ENCODE peak calls at places on chromosomes 7 and 10, in ten cellular contexts. Q is fibroblast of pulmonary artery; I is neural crest cell; L is RWPE1; F is mucosa of descending colon; E is foreskin fibroblast; U is cardiac fibroblast; S is ascending aorta; M is CD4-positive, alpha-beta T cell; X is body of pancreas. T is an unnamed sample.

GRCh38 chr10:110708776-110709443 is 64.8 kb downstream of the RBM20 start:
- DNase-seq in Q (no peak), I (no peak), L (no peak), F (no peak), E (no peak), U (no peak), S (no peak), M (no peak), X (no peak), T (no peak)

GRCh38 chr7:112448376-112448775 is 1.9 kb upstream of the IFRD1 start:
- DNase-seq in Q (no peak), I (no peak), L (no peak), F (peak), E (no peak), U (no peak), S (no peak), M (no peak), X (no peak), T (no peak)

GRCh38 chr7:47482013-47482761 is 99.7 kb downstream of the TNS3 start:
- DNase-seq in Q (peak), I (no peak), L (peak), F (no peak), E (peak), U (peak), S (peak), M (no peak), X (peak), T (no peak)

GRCh38 chr7:105713488-105714465 is 132.5 kb upstream of the EFCAB10 start:
- DNase-seq in Q (peak), I (no peak), L (peak), F (no peak), E (peak), U (peak), S (no peak), M (no peak), X (no peak), T (no peak)

GRCh38 chr10:77544607-77545006 is 93.0 kb downstream of the KCNMA1 start:
- DNase-seq in Q (no peak), I (no peak), L (no peak), F (no peak), E (no peak), U (no peak), S (no peak), M (no peak), X (no peak), T (no peak)

GRCh38 chr7:71661671-71662224 is 529.8 kb downstream of the GALNT17 start:
- DNase-seq in Q (no peak), I (no peak), L (no peak), F (no peak), E (no peak), U (no peak), S (no peak), M (no peak), X (no peak), T (no peak)

GRCh38 chr10:86481761-86482160 is 39.8 kb downstream of the WAPL start:
- DNase-seq in Q (no peak), I (no peak), L (no peak), F (no peak), E (no peak), U (no peak), S (no peak), M (no peak), X (no peak), T (no peak)

GRCh38 chr7:8455426-8455825 is 22.0 kb downstream of the NXPH1 start:
- DNase-seq in Q (no peak), I (no peak), L (no peak), F (no peak), E (no peak), U (no peak), S (no peak), M (no peak), X (no peak), T (no peak)

GRCh38 chr10:106566871-106567270 is 597.6 kb downstream of the SORCS1 start:
- DNase-seq in Q (peak), I (no peak), L (no peak), F (no peak), E (no peak), U (peak), S (no peak), M (no peak), X (no peak), T (no peak)

GRCh38 chr7:101943306-101943705 is 125.9 kb downstream of the CUX1 start:
- DNase-seq in Q (no peak), I (no peak), L (no peak), F (no peak), E (no peak), U (no peak), S (no peak), M (no peak), X (no peak), T (no peak)

GRCh38 chr7:154794147-154794780 is 208.7 kb downstream of the PAXIP1 start:
- DNase-seq in Q (no peak), I (peak), L (no peak), F (peak), E (no peak), U (no peak), S (no peak), M (no peak), X (peak), T (no peak)

GRCh38 chr10:17445400-17445998 is 8.9 kb downstream of the ST8SIA6 start:
- DNase-seq in Q (no peak), I (no peak), L (no peak), F (peak), E (no peak), U (no peak), S (no peak), M (no peak), X (no peak), T (no peak)

GRCh38 chr10:132827861-132828539 is 42.1 kb upstream of the NKX6-2 start:
- DNase-seq in Q (no peak), I (no peak), L (no peak), F (no peak), E (no peak), U (no peak), S (no peak), M (no peak), X (no peak), T (no peak)

GRCh38 chr7:16989883-16990413 is 108.2 kb upstream of the AGR3 start:
- DNase-seq in Q (peak), I (peak), L (peak), F (peak), E (peak), U (peak), S (no peak), M (no peak), X (peak), T (no peak)

GRCh38 chr7:137873524-137873923 is 26.8 kb upstream of the DGKI start:
- DNase-seq in Q (peak), I (no peak), L (no peak), F (no peak), E (peak), U (peak), S (no peak), M (no peak), X (no peak), T (no peak)

GRCh38 chr7:90747521-90747920 is 151.4 kb downstream of the CDK14 start:
- DNase-seq in Q (no peak), I (no peak), L (no peak), F (no peak), E (no peak), U (no peak), S (no peak), M (no peak), X (no peak), T (no peak)

GRCh38 chr7:1225462-1226154 is 7.1 kb upstream of the UNCX start:
- DNase-seq in Q (peak), I (no peak), L (peak), F (peak), E (no peak), U (peak), S (no peak), M (peak), X (peak), T (no peak)

GRCh38 chr10:91034494-91035157 is 113.7 kb upstream of the ANKRD1 start:
- DNase-seq in Q (peak), I (no peak), L (peak), F (peak), E (peak), U (peak), S (no peak), M (no peak), X (peak), T (no peak)

GRCh38 chr10:6108631-6109443 is 20.0 kb downstream of the RBM17 start:
- DNase-seq in Q (peak), I (no peak), L (peak), F (peak), E (no peak), U (peak), S (no peak), M (peak), X (no peak), T (no peak)

GRCh38 chr10:77746313-77746712 is 108.7 kb upstream of the KCNMA1 start:
- DNase-seq in Q (peak), I (no peak), L (peak), F (no peak), E (peak), U (peak), S (no peak), M (no peak), X (no peak), T (no peak)

GRCh38 chr7:100171840-100172239 is 3.4 kb upstream of the GAL3ST4 start:
- DNase-seq in Q (no peak), I (no peak), L (no peak), F (no peak), E (no peak), U (no peak), S (no peak), M (no peak), X (no peak), T (peak)

GRCh38 chr7:17965600-17965999 is 25.3 kb upstream of the SNX13 start:
- DNase-seq in Q (peak), I (no peak), L (peak), F (no peak), E (peak), U (peak), S (no peak), M (no peak), X (no peak), T (no peak)

GRCh38 chr7:123231060-123232000 is 31.6 kb upstream of the SLC13A1 start:
- DNase-seq in Q (no peak), I (no peak), L (no peak), F (no peak), E (no peak), U (no peak), S (no peak), M (no peak), X (peak), T (no peak)

GRCh38 chr10:132544744-132545658 is 7.4 kb downstream of the INPP5A start:
- DNase-seq in Q (no peak), I (no peak), L (no peak), F (no peak), E (no peak), U (no peak), S (no peak), M (no peak), X (peak), T (peak)

GRCh38 chr7:65477326-65477725 is 103.7 kb downstream of the ZNF92 start:
- DNase-seq in Q (no peak), I (peak), L (peak), F (peak), E (no peak), U (peak), S (no peak), M (no peak), X (no peak), T (no peak)

GRCh38 chr10:124294811-124295770 is 123.6 kb downstream of the OAT start:
- DNase-seq in Q (no peak), I (no peak), L (peak), F (no peak), E (no peak), U (no peak), S (no peak), M (no peak), X (no peak), T (peak)

GRCh38 chr10:42950606-42951485 is 126.0 kb upstream of the RET start:
- DNase-seq in Q (no peak), I (no peak), L (no peak), F (no peak), E (no peak), U (no peak), S (no peak), M (no peak), X (no peak), T (peak)

GRCh38 chr7:107660381-107661080 is at the start of gene SLC26A4:
- DNase-seq in Q (no peak), I (no peak), L (no peak), F (peak), E (no peak), U (no peak), S (no peak), M (no peak), X (peak), T (no peak)

GRCh38 chr7:23759556-23760391 is 49.8 kb downstream of the STK31 start:
- DNase-seq in Q (peak), I (no peak), L (peak), F (peak), E (no peak), U (no peak), S (no peak), M (no peak), X (peak), T (no peak)

GRCh38 chr10:93363891-93364648 is 118.1 kb downstream of the MYOF start:
- DNase-seq in Q (no peak), I (no peak), L (no peak), F (peak), E (no peak), U (no peak), S (no peak), M (no peak), X (peak), T (no peak)

GRCh38 chr10:6215241-6215640 is 12.5 kb downstream of the PFKFB3 start:
- DNase-seq in Q (no peak), I (no peak), L (no peak), F (no peak), E (no peak), U (no peak), S (no peak), M (no peak), X (no peak), T (no peak)

GRCh38 chr10:92087750-92088395 is 164.3 kb downstream of the BTAF1 start:
- DNase-seq in Q (peak), I (peak), L (peak), F (peak), E (peak), U (peak), S (no peak), M (peak), X (peak), T (no peak)

GRCh38 chr10:78980815-78981214 is 88.0 kb upstream of the ZMIZ1 start:
- DNase-seq in Q (no peak), I (no peak), L (no peak), F (no peak), E (no peak), U (no peak), S (no peak), M (no peak), X (no peak), T (no peak)

GRCh38 chr10:63644398-63645142 is 123.4 kb downstream of the REEP3 start:
- DNase-seq in Q (peak), I (no peak), L (no peak), F (no peak), E (no peak), U (peak), S (no peak), M (no peak), X (no peak), T (no peak)

GRCh38 chr7:2104107-2104710 is 128.5 kb downstream of the MAD1L1 start:
- DNase-seq in Q (peak), I (peak), L (no peak), F (peak), E (peak), U (peak), S (peak), M (peak), X (peak), T (no peak)

GRCh38 chr10:10911471-10911921 is 106.2 kb upstream of the CELF2 start:
- DNase-seq in Q (peak), I (peak), L (peak), F (peak), E (peak), U (peak), S (peak), M (no peak), X (peak), T (no peak)

GRCh38 chr7:112089551-112089950 is 116.6 kb downstream of the DOCK4 start:
- DNase-seq in Q (no peak), I (no peak), L (no peak), F (no peak), E (no peak), U (no peak), S (no peak), M (no peak), X (no peak), T (no peak)

GRCh38 chr10:12875100-12875499 is 126.4 kb downstream of the CCDC3 start:
- DNase-seq in Q (peak), I (no peak), L (no peak), F (peak), E (no peak), U (peak), S (no peak), M (no peak), X (peak), T (no peak)

GRCh38 chr7:129362528-129362927 is 71.7 kb upstream of the STRIP2 start:
- DNase-seq in Q (no peak), I (no peak), L (no peak), F (no peak), E (no peak), U (no peak), S (no peak), M (no peak), X (no peak), T (no peak)
- TF ChIP-seq CTCF in Q (no peak), I (no peak), L (no peak), F (no peak), E (no peak), U (no peak), S (no peak), M (no peak), X (no peak), T (no peak)

GRCh38 chr7:81500631-81501030 is 269.2 kb downstream of the HGF start:
- DNase-seq in Q (no peak), I (no peak), L (no peak), F (no peak), E (no peak), U (no peak), S (no peak), M (no peak), X (no peak), T (no peak)

GRCh38 chr7:81503321-81503720 is 266.5 kb downstream of the HGF start:
- DNase-seq in Q (no peak), I (no peak), L (no peak), F (no peak), E (no peak), U (no peak), S (no peak), M (no peak), X (no peak), T (no peak)

GRCh38 chr7:81503771-81504170 is 266.1 kb downstream of the HGF start:
- DNase-seq in Q (no peak), I (no peak), L (no peak), F (no peak), E (no peak), U (no peak), S (no peak), M (no peak), X (no peak), T (no peak)

GRCh38 chr7:81499262-81500116 is 270.4 kb downstream of the HGF start:
- DNase-seq in Q (peak), I (no peak), L (peak), F (peak), E (peak), U (peak), S (no peak), M (no peak), X (no peak), T (no peak)

GRCh38 chr7:81501220-81501619 is 268.6 kb downstream of the HGF start:
- DNase-seq in Q (peak), I (no peak), L (no peak), F (no peak), E (peak), U (peak), S (no peak), M (no peak), X (no peak), T (no peak)
- TF ChIP-seq CTCF in Q (peak), I (no peak), L (peak), F (no peak), E (peak), U (peak), S (no peak), M (no peak), X (no peak), T (peak)

GRCh38 chr10:104337985-104338735 is at the start of gene ITPRIP:
- DNase-seq in Q (peak), I (peak), L (peak), F (peak), E (peak), U (peak), S (peak), M (peak), X (peak), T (no peak)
- TF ChIP-seq CTCF in Q (peak), I (peak), L (no peak), F (no peak), E (no peak), U (no peak), S (peak), M (peak), X (no peak), T (peak)

DNA sequence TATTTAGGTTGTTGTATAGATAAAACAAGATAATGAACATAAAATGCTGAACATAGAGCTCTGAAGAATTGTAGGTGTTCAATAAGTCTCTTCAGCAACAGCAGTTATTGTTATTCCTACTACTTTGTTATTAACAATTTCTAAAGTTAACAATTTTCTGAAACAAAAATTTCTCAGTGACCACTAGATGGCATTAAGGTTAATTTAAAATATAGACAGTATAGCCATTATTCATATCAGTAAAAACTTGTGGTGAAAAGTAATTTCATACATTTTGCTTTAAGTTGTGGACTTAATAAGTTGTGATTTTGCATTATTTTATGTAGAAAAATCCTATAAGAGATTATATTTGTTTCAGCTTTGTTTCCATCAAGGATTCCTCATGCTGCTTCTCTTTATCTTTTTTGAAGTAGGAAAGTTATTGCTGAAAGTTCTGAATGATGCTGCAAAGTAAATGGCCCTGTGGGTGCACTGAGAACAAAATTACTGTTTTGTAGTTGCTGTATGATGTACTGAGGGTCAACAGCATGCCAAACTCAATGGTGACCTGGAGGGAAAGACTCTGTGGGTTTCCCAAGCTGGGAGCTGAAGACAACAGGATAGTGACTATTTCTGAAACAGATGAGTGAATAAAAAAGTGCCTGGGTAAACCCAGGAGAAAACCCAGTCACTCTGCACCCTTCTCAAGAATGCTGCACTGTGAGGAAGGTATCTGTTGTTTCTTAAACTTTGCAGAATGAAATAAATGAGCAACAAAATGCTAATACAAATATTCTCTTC is 253.6 kb downstream of the KIF20B start:
- DNase-seq in Q (peak), I (no peak), L (peak), F (no peak), E (no peak), U (peak), S (no peak), M (no peak), X (no peak), T (no peak)
- TF ChIP-seq CTCF in Q (peak), I (peak), L (peak), F (no peak), E (no peak), U (peak), S (no peak), M (no peak), X (no peak), T (peak)

DNA sequence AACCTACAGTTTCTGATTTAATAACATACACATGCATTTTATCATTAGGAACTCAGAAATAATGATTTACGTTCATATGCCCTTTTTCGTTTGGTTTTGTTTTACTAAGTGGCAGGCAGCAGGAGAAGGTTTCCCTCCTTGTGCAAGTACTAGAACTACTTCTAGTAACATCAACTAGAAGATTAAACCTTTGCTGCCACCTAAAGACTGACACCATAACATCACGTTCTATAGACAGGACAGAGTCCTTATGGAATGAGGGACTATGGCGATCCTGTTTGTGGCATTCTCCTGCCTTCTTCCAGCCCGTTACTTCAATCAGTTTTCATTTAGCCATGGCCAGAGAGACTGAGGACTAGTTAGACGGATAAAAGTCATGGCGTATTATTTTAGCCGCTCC is 53.2 kb downstream of the GAD2 start:
- DNase-seq in Q (peak), I (peak), L (peak), F (peak), E (no peak), U (peak), S (no peak), M (no peak), X (no peak), T (no peak)
- TF ChIP-seq CTCF in Q (no peak), I (peak), L (no peak), F (no peak), E (no peak), U (no peak), S (no peak), M (no peak), X (no peak), T (peak)

DNA sequence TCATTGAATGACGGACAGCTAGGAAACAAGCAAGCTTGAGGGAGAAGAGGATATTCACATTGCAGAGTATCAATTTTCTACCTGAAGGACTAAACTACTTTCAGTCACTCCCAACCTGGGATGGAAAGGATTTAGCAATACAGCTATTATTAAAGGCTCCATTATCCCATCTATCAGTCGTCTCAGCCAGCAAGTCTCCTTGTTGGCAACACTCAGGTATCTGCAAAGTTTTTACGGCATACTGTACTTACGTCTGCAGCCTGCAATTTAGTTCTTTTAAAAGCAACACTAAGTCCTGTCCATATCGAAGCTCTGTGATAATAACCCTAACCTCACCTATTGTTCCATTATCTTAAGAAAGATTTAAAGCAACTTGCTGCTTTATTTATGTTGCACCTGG is 689.4 kb downstream of the PARD3 start:
- DNase-seq in Q (no peak), I (no peak), L (no peak), F (no peak), E (no peak), U (no peak), S (no peak), M (no peak), X (no peak), T (no peak)
- TF ChIP-seq CTCF in Q (no peak), I (no peak), L (no peak), F (no peak), E (no peak), U (no peak), S (no peak), M (no peak), X (no peak), T (no peak)

T was measured in chondrocyte.